ENCODE peak calls at places on chromosomes 4 and X, in seven cellular contexts. M, V, W, P, J, Q and F are unnamed samples. For H3K4me1, the result is how much of the 10 kb centered on the place peaks cover.

GRCh38 chr4:76200771-76201224 is 12.8 kb downstream of the SCARB2 start:
- DNase-seq in M (no peak), V (no peak), W (no peak), P (no peak), J (peak), Q (no peak), F (peak)

GRCh38 chr4:128462104-128462783 is 174.6 kb upstream of the PGRMC2 start:
- DNase-seq in M (no peak), V (no peak), W (no peak), P (no peak), J (no peak), Q (peak), F (no peak)

GRCh38 chr4:174591243-174592021 is 69.1 kb upstream of the HPGD start:
- DNase-seq in M (no peak), V (no peak), W (no peak), P (peak), J (no peak), Q (no peak), F (no peak)

GRCh38 chr4:145734576-145735329 is 54.8 kb downstream of the C4orf51 start:
- DNase-seq in M (peak), V (no peak), W (peak), P (no peak), J (peak), Q (no peak), F (peak)

GRCh38 chr4:153451931-153452660 is 14.1 kb upstream of the TMEM131L start:
- DNase-seq in M (no peak), V (peak), W (no peak), P (no peak), J (no peak), Q (no peak), F (peak)

GRCh38 chr4:37268311-37268710 is 23.8 kb downstream of the NWD2 start:
- DNase-seq in M (no peak), V (peak), W (no peak), P (no peak), J (no peak), Q (no peak), F (no peak)

GRCh38 chrX:103669745-103670144 is 16.8 kb downstream of the MORF4L2 start:
- DNase-seq in M (no peak), V (no peak), W (no peak), P (no peak), J (no peak), Q (no peak), F (no peak)

GRCh38 chr4:53015681-53016080 is 153.6 kb downstream of the RASL11B start:
- DNase-seq in M (no peak), V (peak), W (peak), P (no peak), J (no peak), Q (peak), F (no peak)

GRCh38 chr4:68344785-68345184 is 5.1 kb downstream of the YTHDC1 start:
- DNase-seq in M (no peak), V (no peak), W (no peak), P (no peak), J (no peak), Q (no peak), F (no peak)

GRCh38 chrX:46686003-46686645 is 72.8 kb downstream of the SLC9A7 start:
- DNase-seq in M (no peak), V (peak), W (peak), P (peak), J (no peak), Q (peak), F (peak)

GRCh38 chrX:71103110-71103983 is 3.2 kb downstream of the CXorf65 start:
- DNase-seq in M (peak), V (peak), W (peak), P (peak), J (no peak), Q (no peak), F (no peak)

GRCh38 chrX:10098235-10098819 is 58.4 kb upstream of the CLCN4 start:
- DNase-seq in M (no peak), V (no peak), W (no peak), P (peak), J (no peak), Q (peak), F (no peak)

GRCh38 chrX:108484251-108484650 is 44.6 kb downstream of the COL4A5 start:
- DNase-seq in M (no peak), V (no peak), W (no peak), P (no peak), J (no peak), Q (no peak), F (no peak)

GRCh38 chr4:144374065-144374464 is 233.5 kb upstream of the GYPA start:
- DNase-seq in M (no peak), V (peak), W (no peak), P (peak), J (no peak), Q (peak), F (no peak)

GRCh38 chr4:6471303-6472007 is 959 bp downstream of the PPP2R2C start:
- DNase-seq in M (no peak), V (peak), W (no peak), P (no peak), J (no peak), Q (no peak), F (no peak)

GRCh38 chrX:120794525-120794975 is 81.1 kb downstream of the CT47B1 start:
- DNase-seq in M (no peak), V (no peak), W (peak), P (no peak), J (no peak), Q (no peak), F (no peak)

GRCh38 chr4:174117445-174117844 is 166.0 kb downstream of the FBXO8 start:
- DNase-seq in M (no peak), V (no peak), W (no peak), P (no peak), J (no peak), Q (no peak), F (no peak)

GRCh38 chr4:166491635-166492034 is 618.6 kb downstream of the TLL1 start:
- DNase-seq in M (no peak), V (no peak), W (no peak), P (no peak), J (no peak), Q (no peak), F (no peak)

GRCh38 chrX:125205918-125206665 is 113.6 kb upstream of the TEX13C start:
- DNase-seq in M (no peak), V (peak), W (no peak), P (no peak), J (no peak), Q (no peak), F (no peak)

GRCh38 chr4:6011686-6012085 is 6.5 kb downstream of the C4orf50 start:
- DNase-seq in M (no peak), V (no peak), W (no peak), P (no peak), J (no peak), Q (no peak), F (peak)

GRCh38 chr4:98659106-98659592 is 738 bp upstream of the TSPAN5 start:
- DNase-seq in M (no peak), V (peak), W (peak), P (no peak), J (no peak), Q (no peak), F (no peak)

GRCh38 chr4:26372525-26373172 is 51.8 kb downstream of the RBPJ start:
- DNase-seq in M (no peak), V (peak), W (peak), P (peak), J (no peak), Q (peak), F (no peak)

GRCh38 chr4:128517739-128518510 is 230.3 kb upstream of the PGRMC2 start:
- DNase-seq in M (peak), V (peak), W (peak), P (peak), J (peak), Q (peak), F (no peak)

GRCh38 chrX:37745354-37745753 is 34.5 kb upstream of the CYBB start:
- DNase-seq in M (peak), V (peak), W (peak), P (peak), J (peak), Q (peak), F (peak)

GRCh38 chr4:126851391-126851790 is 781.4 kb upstream of the INTU start:
- DNase-seq in M (no peak), V (no peak), W (peak), P (no peak), J (no peak), Q (no peak), F (no peak)

GRCh38 chr4:8832130-8832930 is 39.3 kb downstream of the HMX1 start:
- DNase-seq in M (peak), V (no peak), W (peak), P (no peak), J (peak), Q (no peak), F (no peak)

GRCh38 chr4:94349193-94349592 is 6.6 kb upstream of the HPGDS start:
- DNase-seq in M (no peak), V (no peak), W (peak), P (no peak), J (no peak), Q (no peak), F (no peak)

GRCh38 chr4:2865381-2865780 is 21.7 kb downstream of the ADD1 start:
- DNase-seq in M (no peak), V (no peak), W (no peak), P (no peak), J (no peak), Q (no peak), F (no peak)

GRCh38 chr4:2863649-2864048 is 20.0 kb downstream of the ADD1 start:
- DNase-seq in M (no peak), V (no peak), W (no peak), P (no peak), J (no peak), Q (no peak), F (no peak)

GRCh38 chr4:2860391-2861348 is 17.0 kb downstream of the ADD1 start:
- DNase-seq in M (no peak), V (peak), W (peak), P (no peak), J (peak), Q (no peak), F (no peak)

GRCh38 chr4:2861631-2862436 is 18.2 kb downstream of the ADD1 start:
- DNase-seq in M (no peak), V (no peak), W (no peak), P (no peak), J (no peak), Q (no peak), F (no peak)

GRCh38 chr4:2862528-2862927 is 18.9 kb downstream of the ADD1 start:
- DNase-seq in M (no peak), V (peak), W (no peak), P (no peak), J (no peak), Q (no peak), F (no peak)
- H3K4me1 ChIP-seq in M (under half), V (half or more), W (half or more), P (half or more), J (half or more), Q (under half), F (under half)

GRCh38 chr4:77713884-77714283 is 105.3 kb downstream of the CNOT6L start:
- DNase-seq in M (no peak), V (no peak), W (no peak), P (no peak), J (no peak), Q (no peak), F (no peak)

GRCh38 chr4:77712675-77713074 is 106.5 kb downstream of the CNOT6L start:
- DNase-seq in M (no peak), V (no peak), W (no peak), P (no peak), J (no peak), Q (no peak), F (no peak)

GRCh38 chr4:77715414-77716290 is 103.5 kb downstream of the CNOT6L start:
- DNase-seq in M (no peak), V (no peak), W (no peak), P (peak), J (no peak), Q (no peak), F (no peak)

GRCh38 chr4:77711469-77711868 is 105.8 kb downstream of the CXCL13 start:
- DNase-seq in M (no peak), V (no peak), W (no peak), P (no peak), J (no peak), Q (peak), F (no peak)

GRCh38 chr4:77714514-77714913 is 104.7 kb downstream of the CNOT6L start:
- DNase-seq in M (no peak), V (no peak), W (no peak), P (no peak), J (no peak), Q (no peak), F (no peak)
- H3K4me1 ChIP-seq in M (under half), V (under half), W (under half), P (under half), J (under half), Q (under half), F (under half)

DNA sequence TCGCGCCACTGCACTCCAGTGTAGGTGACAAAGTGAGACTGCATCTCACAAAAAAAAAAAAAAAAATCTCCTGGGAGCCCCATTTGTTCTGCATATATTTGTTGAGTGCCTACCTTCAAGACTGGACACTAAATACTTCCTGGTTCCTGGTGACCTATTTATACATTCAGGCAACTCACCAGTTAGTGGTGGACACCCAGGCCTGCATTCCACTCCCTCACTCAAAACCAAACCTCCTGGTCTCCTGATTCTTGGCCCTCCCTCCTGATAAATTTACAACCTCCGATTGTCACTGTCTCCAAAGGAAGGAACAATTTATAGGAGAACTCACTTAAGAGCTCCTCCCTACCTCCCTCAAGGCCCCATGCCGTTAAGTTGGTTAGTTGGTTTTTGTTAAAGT is 3.1 kb downstream of the SYAP1 start:
- DNase-seq in M (no peak), V (no peak), W (no peak), P (no peak), J (no peak), Q (no peak), F (no peak)
- H3K4me1 ChIP-seq in M (under half), V (under half), W (under half), P (under half), J (under half), Q (under half), F (under half)

DNA sequence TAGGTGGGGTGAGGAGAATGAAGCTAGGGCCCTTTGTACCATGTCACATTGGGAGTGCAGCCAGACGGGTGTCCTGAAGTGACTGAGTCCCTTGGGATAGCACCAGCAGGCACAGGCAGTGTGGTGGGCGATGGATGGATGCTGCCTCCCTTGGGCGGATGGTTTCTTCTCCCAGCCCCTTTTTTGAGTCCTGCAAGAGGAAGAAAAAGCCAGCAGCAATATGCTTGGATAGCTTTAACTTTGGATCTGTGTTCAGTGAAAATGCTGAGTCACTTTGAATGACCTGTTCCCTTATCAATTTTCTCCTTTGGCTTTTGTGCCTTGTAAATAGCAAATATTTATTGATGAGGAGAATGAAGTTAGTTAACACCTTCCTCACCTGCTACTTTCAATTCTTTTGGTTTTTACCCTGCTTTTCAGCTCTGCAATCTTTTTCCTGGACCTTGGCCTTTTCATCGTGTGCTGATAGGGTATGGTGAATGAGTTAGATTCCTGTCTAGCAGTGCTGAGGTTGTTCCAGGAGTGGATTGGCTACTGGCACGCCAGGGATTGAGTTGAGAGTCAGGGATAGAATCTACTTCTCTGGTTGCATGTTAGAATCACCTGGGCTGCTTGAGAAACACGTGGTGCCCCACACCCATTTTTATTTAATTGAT is 10.2 kb downstream of the DCUN1D4 start:
- DNase-seq in M (no peak), V (peak), W (no peak), P (no peak), J (peak), Q (no peak), F (no peak)
- H3K4me1 ChIP-seq in M (under half), V (half or more), W (under half), P (under half), J (half or more), Q (half or more), F (under half)